ENCODE peak calls at places on chromosomes 12 and 14, in seven cellular contexts. One of them, this sample, is unnamed.
A peak's percentile ranks its signal among the peaks of the same experiment; 100 is the strongest.

GRCh38 chr14:104169765-104170113 is 31.4 kb downstream of the KIF26A start:
- DNase-seq in glutamatergic neuron: no peak
- DNase-seq in suprapubic skin: no peak
- DNase-seq in activated CD4-positive, alpha-beta T cell treated with anti-CD3 and anti-CD28 coated beads, Interleukin-2, amount 50 U/mL, for 48 hours: no peak
- DNase-seq in HT-29: no peak
- DNase-seq in hippocampal formation: no peak
- DNase-seq in HEK293T: no peak
- DNase-seq in this sample: no peak

GRCh38 chr12:17550011-17550410 is 540.0 kb downstream of the RERGL start:
- DNase-seq in hippocampal formation: no peak
- DNase-seq in HEK293T: no peak
- DNase-seq in HT-29: no peak
- DNase-seq in suprapubic skin: no peak
- DNase-seq in activated CD4-positive, alpha-beta T cell treated with anti-CD3 and anti-CD28 coated beads, Interleukin-2, amount 50 U/mL, for 48 hours: no peak
- DNase-seq in glutamatergic neuron: no peak
- DNase-seq in this sample: no peak

GRCh38 chr12:109358154-109358869 is 10.6 kb downstream of the MYO1H start:
- DNase-seq in HEK293T: no peak
- DNase-seq in activated CD4-positive, alpha-beta T cell treated with anti-CD3 and anti-CD28 coated beads, Interleukin-2, amount 50 U/mL, for 48 hours: no peak
- DNase-seq in glutamatergic neuron: no peak
- DNase-seq in suprapubic skin: no peak
- DNase-seq in HT-29: no peak
- DNase-seq in hippocampal formation: no peak
- DNase-seq in this sample: no peak

GRCh38 chr12:97308576-97309198 is 153.9 kb upstream of the RMST start:
- DNase-seq in activated CD4-positive, alpha-beta T cell treated with anti-CD3 and anti-CD28 coated beads, Interleukin-2, amount 50 U/mL, for 48 hours: no peak
- DNase-seq in glutamatergic neuron: no peak
- DNase-seq in suprapubic skin: no peak
- DNase-seq in HT-29: peak; percentile 61
- DNase-seq in HEK293T: peak; percentile 7
- DNase-seq in hippocampal formation: no peak
- DNase-seq in this sample: peak; percentile 35

GRCh38 chr12:11814362-11814761 is 164.9 kb downstream of the ETV6 start:
- DNase-seq in HT-29: peak; percentile 56
- DNase-seq in glutamatergic neuron: no peak
- DNase-seq in suprapubic skin: no peak
- DNase-seq in HEK293T: no peak
- DNase-seq in hippocampal formation: no peak
- DNase-seq in activated CD4-positive, alpha-beta T cell treated with anti-CD3 and anti-CD28 coated beads, Interleukin-2, amount 50 U/mL, for 48 hours: peak; percentile 17
- DNase-seq in this sample: peak; percentile 53

GRCh38 chr12:132078190-132078589 is 65.9 kb downstream of the DDX51 start:
- DNase-seq in suprapubic skin: no peak
- DNase-seq in HT-29: no peak
- DNase-seq in hippocampal formation: no peak
- DNase-seq in HEK293T: no peak
- DNase-seq in activated CD4-positive, alpha-beta T cell treated with anti-CD3 and anti-CD28 coated beads, Interleukin-2, amount 50 U/mL, for 48 hours: no peak
- DNase-seq in glutamatergic neuron: no peak
- DNase-seq in this sample: no peak

GRCh38 chr12:75488553-75488952 is 8.0 kb downstream of the GLIPR1 start:
- DNase-seq in HEK293T: peak; percentile 36
- DNase-seq in HT-29: peak; percentile 36
- DNase-seq in hippocampal formation: no peak
- DNase-seq in activated CD4-positive, alpha-beta T cell treated with anti-CD3 and anti-CD28 coated beads, Interleukin-2, amount 50 U/mL, for 48 hours: no peak
- DNase-seq in glutamatergic neuron: peak; percentile 35
- DNase-seq in suprapubic skin: no peak
- DNase-seq in this sample: peak; percentile 50

GRCh38 chr14:104800600-104801283 is at the start of gene ZBTB42:
- DNase-seq in suprapubic skin: no peak
- DNase-seq in glutamatergic neuron: peak; percentile 56
- DNase-seq in hippocampal formation: no peak
- DNase-seq in HT-29: peak; percentile 80
- DNase-seq in HEK293T: peak; percentile 55
- DNase-seq in activated CD4-positive, alpha-beta T cell treated with anti-CD3 and anti-CD28 coated beads, Interleukin-2, amount 50 U/mL, for 48 hours: peak; percentile 71
- DNase-seq in this sample: peak; percentile 91

GRCh38 chr12:75452675-75453330 is 27.8 kb upstream of the GLIPR1 start:
- DNase-seq in HT-29: no peak
- DNase-seq in HEK293T: no peak
- DNase-seq in suprapubic skin: no peak
- DNase-seq in glutamatergic neuron: no peak
- DNase-seq in hippocampal formation: no peak
- DNase-seq in activated CD4-positive, alpha-beta T cell treated with anti-CD3 and anti-CD28 coated beads, Interleukin-2, amount 50 U/mL, for 48 hours: no peak
- DNase-seq in this sample: no peak

GRCh38 chr12:3931721-3932120 is 58.5 kb upstream of the PARP11 start:
- DNase-seq in hippocampal formation: no peak
- DNase-seq in suprapubic skin: no peak
- DNase-seq in glutamatergic neuron: no peak
- DNase-seq in HT-29: no peak
- DNase-seq in activated CD4-positive, alpha-beta T cell treated with anti-CD3 and anti-CD28 coated beads, Interleukin-2, amount 50 U/mL, for 48 hours: no peak
- DNase-seq in HEK293T: no peak
- DNase-seq in this sample: no peak

GRCh38 chr12:12221560-12221959 is 45.3 kb downstream of the LRP6 start:
- DNase-seq in suprapubic skin: no peak
- DNase-seq in HEK293T: no peak
- DNase-seq in hippocampal formation: no peak
- DNase-seq in HT-29: peak; percentile 19
- DNase-seq in activated CD4-positive, alpha-beta T cell treated with anti-CD3 and anti-CD28 coated beads, Interleukin-2, amount 50 U/mL, for 48 hours: no peak
- DNase-seq in glutamatergic neuron: no peak
- DNase-seq in this sample: no peak

This sample was measured in Calu3.